ENCODE peak calls at places on chromosomes 3 and 15, in eight cellular contexts. I, M, Y, Q, E, A, L and F are unnamed samples.

GRCh38 chr3:10951295-10951926 is 41.1 kb upstream of the SLC6A1 start:
- DNase-seq in I (no peak), M (no peak), Y (no peak), Q (no peak), E (no peak), A (no peak), L (no peak), F (no peak)

GRCh38 chr3:11159421-11159904 is 5.2 kb downstream of the HRH1 start:
- DNase-seq in I (no peak), M (no peak), Y (no peak), Q (no peak), E (no peak), A (peak), L (peak), F (peak)

GRCh38 chr15:69357773-69358765 is 56.1 kb upstream of the KIF23 start:
- DNase-seq in I (peak), M (no peak), Y (no peak), Q (no peak), E (peak), A (peak), L (no peak), F (no peak)

GRCh38 chr15:80780416-80781221 is 1.4 kb downstream of the CEMIP start:
- DNase-seq in I (peak), M (no peak), Y (no peak), Q (no peak), E (peak), A (peak), L (no peak), F (no peak)

GRCh38 chr3:56754753-56755365 is 46.9 kb downstream of the ARHGEF3 start:
- DNase-seq in I (no peak), M (no peak), Y (no peak), Q (no peak), E (no peak), A (no peak), L (no peak), F (no peak)

GRCh38 chr15:64180235-64180824 is 17.5 kb upstream of the PPIB start:
- DNase-seq in I (no peak), M (no peak), Y (no peak), Q (no peak), E (peak), A (no peak), L (no peak), F (no peak)

GRCh38 chr3:156256945-156257344 is 136.6 kb downstream of the KCNAB1 start:
- DNase-seq in I (no peak), M (no peak), Y (no peak), Q (no peak), E (no peak), A (no peak), L (no peak), F (no peak)

GRCh38 chr3:78689378-78689777 is 1078.4 kb downstream of the ROBO1 start:
- DNase-seq in I (no peak), M (no peak), Y (no peak), Q (no peak), E (no peak), A (no peak), L (no peak), F (no peak)

GRCh38 chr15:85587707-85588441 is 206.9 kb downstream of the KLHL25 start:
- DNase-seq in I (no peak), M (no peak), Y (no peak), Q (no peak), E (no peak), A (peak), L (no peak), F (no peak)

GRCh38 chr15:42385206-42385979 is 26.1 kb downstream of the CAPN3 start:
- DNase-seq in I (peak), M (peak), Y (no peak), Q (no peak), E (peak), A (peak), L (no peak), F (no peak)

GRCh38 chr15:28919201-28919627 is 33.4 kb downstream of the APBA2 start:
- DNase-seq in I (no peak), M (no peak), Y (no peak), Q (no peak), E (no peak), A (no peak), L (no peak), F (no peak)

GRCh38 chr3:128339491-128340012 is 127.1 kb downstream of the DNAJB8 start:
- DNase-seq in I (no peak), M (no peak), Y (no peak), Q (no peak), E (no peak), A (no peak), L (no peak), F (no peak)

GRCh38 chr3:18988619-18989229 is 159.6 kb upstream of the KCNH8 start:
- DNase-seq in I (peak), M (no peak), Y (no peak), Q (no peak), E (no peak), A (peak), L (no peak), F (no peak)

GRCh38 chr3:43932921-43933320 is 242.2 kb downstream of the ABHD5 start:
- DNase-seq in I (no peak), M (no peak), Y (no peak), Q (no peak), E (no peak), A (peak), L (no peak), F (peak)

GRCh38 chr3:20380310-20380709 is 194.3 kb upstream of the SGO1 start:
- DNase-seq in I (no peak), M (no peak), Y (no peak), Q (no peak), E (no peak), A (no peak), L (no peak), F (no peak)

GRCh38 chr15:27495963-27496459 is 525.0 kb downstream of the GABRG3 start:
- DNase-seq in I (no peak), M (no peak), Y (no peak), Q (no peak), E (no peak), A (no peak), L (no peak), F (no peak)

GRCh38 chr15:80804970-80805495 is 25.9 kb downstream of the CEMIP start:
- DNase-seq in I (no peak), M (no peak), Y (no peak), Q (no peak), E (peak), A (no peak), L (no peak), F (no peak)

GRCh38 chr3:25604107-25604805 is 60.5 kb downstream of the TOP2B start:
- DNase-seq in I (no peak), M (no peak), Y (no peak), Q (no peak), E (no peak), A (peak), L (peak), F (peak)

GRCh38 chr3:101801174-101801573 is 22.2 kb downstream of the NXPE3 start:
- DNase-seq in I (no peak), M (no peak), Y (no peak), Q (no peak), E (no peak), A (no peak), L (no peak), F (no peak)

GRCh38 chr3:58333206-58334012 is 717 bp downstream of the PXK start:
- DNase-seq in I (peak), M (peak), Y (peak), Q (no peak), E (peak), A (peak), L (no peak), F (no peak)

GRCh38 chr15:53837263-53837662 is 77.8 kb upstream of the WDR72 start:
- DNase-seq in I (no peak), M (peak), Y (peak), Q (no peak), E (peak), A (no peak), L (no peak), F (no peak)

GRCh38 chr3:161950318-161950717 is 453.7 kb downstream of the OTOL1 start:
- DNase-seq in I (no peak), M (no peak), Y (no peak), Q (no peak), E (no peak), A (no peak), L (no peak), F (no peak)

GRCh38 chr3:48555949-48556795 is 431 bp downstream of the PFKFB4 start:
- DNase-seq in I (no peak), M (no peak), Y (no peak), Q (no peak), E (no peak), A (no peak), L (no peak), F (no peak)

DNA sequence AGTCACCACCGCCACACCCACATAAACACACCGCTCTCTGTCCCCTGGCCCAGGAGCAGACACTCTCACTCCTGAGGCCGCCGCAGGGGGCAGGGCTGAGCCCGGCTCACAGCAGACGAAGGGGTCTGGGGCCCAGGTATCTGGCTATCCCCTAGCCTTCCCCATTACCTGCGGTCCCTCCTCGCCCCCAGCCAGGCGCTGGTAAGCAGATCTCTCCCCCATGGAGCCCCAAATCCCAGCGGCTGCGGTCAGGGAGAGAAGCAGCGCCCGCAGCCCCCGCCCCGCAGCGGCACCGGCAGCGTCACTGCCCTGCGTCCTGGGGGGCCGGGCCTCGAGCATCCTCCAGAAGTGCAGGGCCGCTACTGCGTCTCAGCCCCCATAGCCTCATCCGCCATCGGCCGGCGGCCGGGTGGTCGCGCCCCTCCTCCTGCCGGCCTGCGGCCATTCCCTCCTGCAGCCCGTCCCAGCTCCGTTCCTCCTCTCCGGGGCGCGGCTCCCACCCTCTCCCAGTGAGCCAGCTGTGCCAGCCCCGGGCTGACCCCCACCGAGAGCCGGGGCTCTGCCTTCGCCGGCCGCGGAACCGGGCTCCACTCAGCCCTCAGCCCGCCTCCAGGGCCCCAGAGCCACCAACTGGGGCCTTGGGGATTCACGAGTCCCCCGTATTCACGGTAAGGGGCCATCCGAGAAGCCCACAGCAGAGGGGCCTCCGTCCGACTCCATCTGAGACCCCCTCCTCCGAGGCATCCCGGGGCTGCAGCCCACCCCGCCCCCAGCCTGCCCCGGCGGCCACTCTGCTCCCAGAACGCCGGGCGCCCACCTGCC is 13.1 kb downstream of the TNK2 start:
- DNase-seq in I (peak), M (peak), Y (peak), Q (no peak), E (peak), A (peak), L (no peak), F (no peak)
- TF ChIP-seq CTCF in I (no peak), M (peak), Y (no peak), Q (no peak), E (no peak), A (peak), L (peak), F (peak)

GRCh38 chr3:136949146-136949545 is 8.6 kb upstream of the IL20RB start:
- DNase-seq in I (no peak), M (no peak), Y (no peak), Q (no peak), E (no peak), A (no peak), L (no peak), F (no peak)

GRCh38 chr3:136950583-136950982 is 7.2 kb upstream of the IL20RB start:
- DNase-seq in I (no peak), M (no peak), Y (no peak), Q (no peak), E (no peak), A (no peak), L (no peak), F (no peak)

GRCh38 chr3:136952292-136952691 is 5.5 kb upstream of the IL20RB start:
- DNase-seq in I (no peak), M (no peak), Y (no peak), Q (no peak), E (no peak), A (no peak), L (no peak), F (peak)

GRCh38 chr3:136947477-136947876 is 10.3 kb upstream of the IL20RB start:
- DNase-seq in I (no peak), M (no peak), Y (no peak), Q (no peak), E (no peak), A (no peak), L (no peak), F (no peak)

DNA sequence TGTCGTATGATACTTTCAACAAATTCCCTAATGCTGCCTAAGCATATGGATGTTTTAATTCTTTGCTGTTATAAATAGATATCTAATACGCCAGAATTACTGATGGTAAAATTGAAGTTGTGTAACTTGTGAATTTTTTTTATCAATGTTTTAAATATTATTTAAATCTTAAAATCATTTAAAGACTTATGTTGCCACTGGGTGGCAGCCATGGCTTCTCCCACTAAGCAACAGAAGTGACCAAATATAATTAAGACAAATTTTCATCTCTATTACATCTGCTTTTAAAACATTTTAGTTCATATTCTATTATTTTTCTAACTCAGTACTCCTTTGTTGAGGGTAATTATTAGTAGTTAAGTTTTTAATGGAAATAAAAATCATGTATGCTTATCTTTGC is 8.1 kb upstream of the IL20RB start:
- DNase-seq in I (no peak), M (no peak), Y (no peak), Q (no peak), E (no peak), A (peak), L (no peak), F (no peak)
- TF ChIP-seq CTCF in I (no peak), M (no peak), Y (no peak), Q (peak), E (no peak), A (peak), L (no peak), F (peak)

DNA sequence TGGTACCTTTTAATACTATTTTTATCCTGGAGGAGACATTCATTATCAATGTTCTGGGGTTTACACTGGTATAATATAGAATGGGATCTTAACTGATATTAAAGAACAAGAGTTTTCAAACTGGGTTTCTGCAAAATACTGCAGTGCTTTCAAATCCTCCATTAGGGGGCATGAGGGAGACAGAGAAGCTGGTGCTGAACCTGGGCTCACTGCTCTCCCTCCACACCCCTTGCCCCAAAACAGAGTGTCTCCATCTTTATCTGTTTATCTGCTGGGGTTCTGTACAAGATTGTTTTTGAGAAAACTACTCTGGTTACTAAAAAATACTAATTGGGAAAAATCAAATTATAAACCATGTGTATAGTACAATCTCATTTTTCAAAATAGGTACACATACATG is 41.7 kb downstream of the CADPS start:
- DNase-seq in I (peak), M (no peak), Y (no peak), Q (no peak), E (no peak), A (peak), L (no peak), F (no peak)
- TF ChIP-seq CTCF in I (peak), M (peak), Y (no peak), Q (no peak), E (no peak), A (peak), L (peak), F (peak)

DNA sequence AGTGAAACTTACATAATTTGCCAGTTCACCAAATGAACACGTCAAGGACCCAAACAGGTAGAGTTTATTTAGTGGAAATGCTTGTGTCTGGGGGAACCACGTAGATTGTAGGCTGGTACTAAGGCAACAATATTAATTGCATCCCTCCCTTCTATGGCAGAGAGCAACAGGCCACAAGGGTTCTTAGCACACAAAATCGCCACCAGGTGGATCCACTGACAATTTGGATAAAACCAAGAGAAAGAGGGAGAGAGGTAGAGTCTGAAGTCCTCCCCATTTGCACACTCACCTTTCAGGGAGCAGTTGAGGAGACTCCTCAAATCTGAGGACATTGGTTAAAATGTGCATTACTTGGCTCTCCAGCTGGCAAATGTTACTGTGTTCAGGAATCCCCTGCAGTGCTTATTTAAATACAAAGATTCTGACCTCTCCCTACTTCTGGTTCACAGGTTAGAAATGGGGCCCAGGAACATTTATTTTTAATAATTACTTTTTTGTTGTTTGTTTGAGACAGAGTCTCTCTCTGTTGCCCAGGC is 181.0 kb upstream of the FEZF2 start:
- DNase-seq in I (peak), M (peak), Y (no peak), Q (no peak), E (no peak), A (peak), L (no peak), F (no peak)
- TF ChIP-seq CTCF in I (peak), M (peak), Y (no peak), Q (no peak), E (no peak), A (peak), L (peak), F (peak)

DNA sequence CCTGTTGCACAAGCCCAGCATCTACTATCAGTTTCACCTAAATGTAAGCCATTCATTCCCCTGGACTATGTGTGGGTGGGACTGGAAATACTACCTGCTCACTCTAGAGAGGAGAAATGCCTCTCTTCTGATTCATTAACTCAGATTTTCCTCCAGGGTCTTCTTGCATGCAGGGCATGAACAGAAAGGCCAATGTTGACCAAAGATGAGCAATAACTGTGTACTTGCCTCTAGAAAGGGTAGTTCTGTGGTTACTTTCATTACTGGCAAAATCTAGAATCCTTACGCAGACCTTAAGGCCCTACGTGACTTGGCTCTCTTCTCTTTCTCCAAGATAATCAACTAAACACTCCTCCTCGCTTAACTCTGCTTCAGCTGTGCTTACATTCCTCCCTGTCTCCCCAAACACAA is 81.4 kb upstream of the PSMD6 start:
- DNase-seq in I (no peak), M (no peak), Y (no peak), Q (no peak), E (no peak), A (peak), L (no peak), F (no peak)
- TF ChIP-seq CTCF in I (no peak), M (no peak), Y (no peak), Q (no peak), E (no peak), A (no peak), L (no peak), F (no peak)

DNA sequence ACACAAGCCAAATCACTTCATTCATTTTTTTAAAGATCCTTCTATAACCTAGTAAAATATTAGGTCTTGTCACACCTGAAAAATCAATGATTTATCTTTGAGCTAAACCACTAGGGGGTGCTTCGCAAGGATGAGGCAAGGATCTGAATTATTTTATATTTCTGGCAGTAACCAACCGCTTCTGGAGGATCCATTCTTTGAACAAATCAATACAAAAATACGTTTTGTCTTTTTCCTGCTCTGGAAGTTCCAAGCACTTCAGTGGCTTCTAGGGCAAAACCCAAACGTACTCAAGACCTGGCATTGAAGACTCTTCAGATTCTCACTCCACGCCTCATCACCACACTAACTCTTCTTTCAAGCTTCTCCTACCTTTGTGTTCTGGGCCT is 486 bp downstream of the LSG1 start:
- DNase-seq in I (peak), M (no peak), Y (no peak), Q (no peak), E (no peak), A (peak), L (no peak), F (no peak)
- TF ChIP-seq CTCF in I (peak), M (peak), Y (peak), Q (peak), E (no peak), A (peak), L (peak), F (peak)

GRCh38 chr3:133384331-133385027 is 15.4 kb upstream of the BFSP2 start:
- DNase-seq in I (peak), M (peak), Y (peak), Q (no peak), E (peak), A (peak), L (no peak), F (peak)
- TF ChIP-seq CTCF in I (peak), M (peak), Y (peak), Q (peak), E (peak), A (peak), L (peak), F (peak)

GRCh38 chr3:165854696-165855095 is 17.5 kb upstream of the BCHE start:
- DNase-seq in I (peak), M (no peak), Y (no peak), Q (no peak), E (no peak), A (peak), L (no peak), F (no peak)
- TF ChIP-seq CTCF in I (peak), M (peak), Y (no peak), Q (no peak), E (no peak), A (peak), L (no peak), F (peak)